ENCODE peak calls at places on chromosomes 2 and 18, in nine cellular contexts. Z is heart left ventricle, Y is colonic mucosa, A is body of pancreas, K is upper lobe of right lung, I is right lobe of liver, N is LNCaP clone FGC, U is fibroblast of villous mesenchyme, W is neuronal stem cell. J is an unnamed sample.

GRCh38 chr18:32770651-32771168 is 2.1 kb downstream of the KLHL14 start:
- DNase-seq in I (no peak), K (no peak), A (no peak), N (no peak), Z (no peak), U (no peak), W (no peak), Y (peak), J (no peak)

GRCh38 chr18:48922801-48923730 is 27.7 kb downstream of the SMAD7 start:
- DNase-seq in U (peak), I (peak), W (no peak), N (no peak), Z (no peak), Y (peak), K (peak), A (peak), J (no peak)

GRCh38 chr18:46042571-46043123 is 29.4 kb downstream of the PSTPIP2 start:
- DNase-seq in I (no peak), U (peak), Y (no peak), A (no peak), K (no peak), N (no peak), Z (no peak), W (no peak), J (peak)

GRCh38 chr2:64563436-64563938 is 39.4 kb downstream of the AFTPH start:
- DNase-seq in I (no peak), Z (no peak), Y (no peak), N (no peak), W (no peak), U (no peak), K (no peak), A (no peak), J (no peak)

GRCh38 chr2:36486546-36487044 is 111.4 kb downstream of the FEZ2 start:
- DNase-seq in A (no peak), Y (no peak), N (no peak), I (no peak), U (peak), W (no peak), Z (no peak), K (no peak), J (no peak)

GRCh38 chr2:52405958-52406357 is 1361.6 kb upstream of the CHAC2 start:
- DNase-seq in N (no peak), U (no peak), W (no peak), I (no peak), K (no peak), Z (no peak), Y (no peak), A (no peak), J (no peak)

GRCh38 chr2:128178650-128179460 is 87.9 kb downstream of the UGGT1 start:
- DNase-seq in Z (peak), Y (peak), K (no peak), A (peak), W (peak), I (peak), N (no peak), U (peak), J (peak)

GRCh38 chr18:34600118-34600517 is 110.0 kb upstream of the DTNA start:
- DNase-seq in N (no peak), Y (no peak), K (no peak), A (no peak), Z (no peak), W (no peak), U (peak), I (no peak), J (no peak)

GRCh38 chr2:215452725-215453124 is 16.9 kb upstream of the FN1 start:
- DNase-seq in Y (no peak), N (no peak), U (no peak), K (no peak), I (no peak), W (no peak), Z (no peak), A (no peak), J (no peak)

GRCh38 chr2:190050001-190050400 is 12.5 kb downstream of the MSTN start:
- DNase-seq in U (no peak), A (no peak), Y (no peak), N (no peak), W (no peak), K (no peak), Z (no peak), I (no peak), J (no peak)

GRCh38 chr2:70991742-70992141 is 2.9 kb downstream of the TEX261 start:
- DNase-seq in Y (no peak), U (no peak), I (peak), K (peak), Z (no peak), A (no peak), N (no peak), W (no peak), J (no peak)

GRCh38 chr2:23480991-23481797 is 96.2 kb downstream of the KLHL29 start:
- DNase-seq in A (peak), Z (no peak), I (no peak), Y (no peak), U (peak), N (no peak), W (no peak), K (peak), J (no peak)

GRCh38 chr2:231928481-231928880 is 2.3 kb upstream of the NPPC start:
- DNase-seq in K (peak), Y (peak), Z (no peak), U (no peak), N (no peak), A (no peak), W (no peak), I (peak), J (no peak)

GRCh38 chr2:199228887-199229819 is 228.6 kb downstream of the SATB2 start:
- DNase-seq in N (no peak), Y (no peak), I (no peak), Z (no peak), W (no peak), U (peak), K (no peak), A (no peak), J (peak)

GRCh38 chr2:22375094-22375493 is 1009.9 kb upstream of the KLHL29 start:
- DNase-seq in U (no peak), A (no peak), K (no peak), Z (no peak), W (no peak), N (no peak), Y (no peak), I (no peak), J (no peak)

GRCh38 chr2:56749152-56749752 is 565.5 kb downstream of the CCDC85A start:
- DNase-seq in I (no peak), Z (no peak), N (no peak), Y (no peak), U (peak), K (no peak), A (no peak), W (peak), J (peak)

GRCh38 chr2:206728277-206729199 is 10.3 kb upstream of the DYTN start:
- DNase-seq in Y (no peak), I (no peak), N (no peak), Z (no peak), U (peak), K (no peak), A (no peak), W (no peak), J (no peak)

GRCh38 chr2:9071584-9072124 is 68.2 kb upstream of the MBOAT2 start:
- DNase-seq in A (no peak), Y (no peak), Z (no peak), I (no peak), K (no peak), U (no peak), N (no peak), W (no peak), J (no peak)

DNA sequence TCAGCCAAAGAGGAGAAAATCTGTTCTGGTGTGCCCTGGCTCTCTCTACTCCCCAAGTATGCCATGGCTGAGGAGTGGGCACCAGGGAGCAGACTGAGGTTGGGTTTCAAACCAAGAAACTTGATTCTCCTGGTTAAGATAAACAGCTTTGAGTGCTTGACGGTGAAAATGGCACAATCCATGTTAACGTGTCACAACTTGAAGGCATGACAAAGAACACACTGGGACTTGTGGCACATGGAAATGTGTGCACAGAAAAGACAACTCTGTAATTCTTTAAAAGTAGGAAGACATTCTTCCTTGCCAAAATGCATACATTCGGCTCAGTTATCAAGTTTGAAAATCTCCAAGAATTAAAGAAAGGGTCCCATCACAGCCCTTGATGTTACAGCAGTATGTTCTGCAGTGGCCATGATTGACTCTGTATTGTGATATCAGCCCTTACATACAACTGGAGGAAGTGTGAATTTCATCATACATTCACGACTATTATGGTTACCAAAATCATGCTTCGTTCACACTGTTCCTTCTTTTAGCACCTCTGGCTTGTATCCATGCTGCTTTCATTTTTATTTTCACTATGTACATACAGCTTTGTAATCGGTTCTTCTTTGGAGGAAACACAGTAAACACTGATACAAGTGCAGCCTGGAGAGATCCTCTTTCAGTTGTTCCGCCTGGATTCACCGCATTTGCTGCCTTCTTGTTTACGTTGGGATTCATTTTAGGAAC is 15.6 kb upstream of the ACTG2 start:
- DNase-seq in I (no peak), K (no peak), W (no peak), Z (no peak), N (peak), U (peak), Y (no peak), A (no peak), J (no peak)
- H3K4me3 ChIP-seq in I (no peak), K (no peak), W (no peak), Z (no peak), N (no peak), U (no peak), Y (no peak), A (no peak), J (no peak)

DNA sequence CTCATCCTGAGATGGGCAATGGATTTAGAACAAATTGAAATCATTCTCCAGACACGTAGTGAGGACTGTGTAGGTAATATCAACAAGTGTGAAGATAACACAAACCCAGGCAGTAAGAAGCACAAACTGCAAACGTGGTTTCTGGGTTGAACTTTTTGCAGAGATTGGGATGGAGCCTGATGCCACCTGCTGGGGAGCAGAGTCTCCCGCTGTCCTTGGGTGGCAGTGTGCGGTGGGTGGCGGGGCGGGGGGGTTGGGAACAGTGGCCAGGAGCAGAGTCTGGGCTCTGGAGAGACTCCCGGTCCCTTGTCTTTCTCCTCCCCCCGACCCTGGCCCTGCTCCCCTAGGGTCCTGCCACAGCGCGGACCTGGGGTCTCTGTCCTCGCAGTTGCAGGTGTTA is 19.5 kb downstream of the TRAF3IP1 start:
- DNase-seq in N (no peak), Z (no peak), A (peak), U (no peak), Y (peak), I (no peak), K (no peak), W (no peak), J (no peak)
- H3K4me3 ChIP-seq in N (no peak), Z (no peak), A (no peak), U (no peak), Y (no peak), I (no peak), K (no peak), W (no peak), J (no peak)

DNA sequence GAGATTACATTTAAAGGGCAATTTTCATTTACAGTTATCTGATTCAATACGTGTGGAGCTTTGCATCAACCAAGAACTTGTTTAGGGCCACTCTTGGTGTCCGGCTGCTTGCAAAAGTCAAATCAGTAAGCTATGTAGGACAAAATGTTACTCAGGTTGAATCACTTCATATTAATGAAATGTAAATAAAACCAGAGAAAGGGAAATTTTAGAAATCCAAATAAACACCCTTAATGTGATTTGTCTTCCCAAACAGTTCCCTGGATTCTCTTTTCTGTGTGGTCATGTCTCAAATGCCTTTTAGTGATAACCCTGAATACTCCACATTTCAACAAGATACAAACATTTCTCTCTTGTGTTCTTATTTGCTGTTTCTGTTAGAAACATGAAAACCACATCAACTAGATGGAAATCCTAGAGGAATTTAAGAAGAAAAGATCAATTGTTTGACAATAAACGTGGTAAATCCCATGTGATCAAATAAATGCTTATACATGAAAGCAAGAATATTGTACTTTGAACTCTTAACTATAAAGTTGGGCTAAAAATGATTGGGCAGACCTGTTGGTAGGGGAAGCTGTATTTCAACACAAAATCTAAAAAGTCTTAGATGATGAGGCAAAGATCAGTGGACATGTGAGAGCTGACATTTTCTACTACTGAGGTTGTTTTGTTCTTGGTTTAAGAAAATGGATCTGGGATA is 101.3 kb downstream of the CDC42EP3 start:
- DNase-seq in Y (no peak), I (no peak), K (no peak), W (no peak), U (peak), N (no peak), Z (no peak), A (no peak), J (no peak)
- H3K4me3 ChIP-seq in Y (no peak), I (no peak), K (no peak), W (no peak), U (no peak), N (no peak), Z (no peak), A (no peak), J (no peak)

GRCh38 chr2:42172566-42172965 is 3.4 kb downstream of the EML4 start:
- DNase-seq in K (no peak), W (no peak), A (no peak), I (no peak), N (no peak), U (no peak), Z (no peak), Y (no peak), J (no peak)
- H3K4me3 ChIP-seq in K (peak), W (no peak), A (no peak), I (no peak), N (no peak), U (peak), Z (no peak), Y (no peak), J (no peak)

GRCh38 chr2:234404957-234405356 is 91.9 kb downstream of the ARL4C start:
- DNase-seq in I (no peak), W (no peak), N (no peak), Z (no peak), U (no peak), Y (no peak), A (no peak), K (no peak), J (no peak)
- H3K4me3 ChIP-seq in I (no peak), W (no peak), N (no peak), Z (no peak), U (no peak), Y (no peak), A (no peak), K (no peak), J (no peak)